ENCODE peak calls at places on chromosomes 11 and 22, in eight cellular contexts. Q is adipocyte, G is ovary, C is body of pancreas, A is neural progenitor cell, H is psoas muscle, W is sigmoid colon, M is heart left ventricle. U is an unnamed sample.

GRCh38 chr11:132114743-132115142 is 744.3 kb downstream of the NTM start:
- DNase-seq in Q (no peak), G (no peak), C (no peak), A (no peak), H (no peak), W (no peak), M (no peak), U (no peak)

GRCh38 chr11:119108151-119108856 is 1.2 kb downstream of the C2CD2L start:
- DNase-seq in Q (peak; percentile 36), G (no peak), C (peak; percentile 55), A (peak; percentile 54), H (no peak), W (no peak), M (no peak), U (peak; percentile 66)

GRCh38 chr11:69463892-69464620 is 17.4 kb upstream of the LINC01488 start:
- DNase-seq in Q (no peak), G (no peak), C (no peak), A (no peak), H (peak; percentile 32), W (no peak), M (no peak), U (no peak)

GRCh38 chr22:24599514-24599913 is 3.5 kb upstream of the GGT1 start:
- DNase-seq in Q (no peak), G (no peak), C (no peak), A (no peak), H (peak; percentile 20), W (peak; percentile 57), M (no peak), U (no peak)

GRCh38 chr11:2734181-2735052 is 34.6 kb upstream of the KCNQ1OT1 start:
- DNase-seq in Q (no peak), G (no peak), C (no peak), A (no peak), H (peak; percentile 49), W (no peak), M (no peak), U (no peak)

GRCh38 chr11:117427356-117427874 is 99.8 kb downstream of the CEP164 start:
- DNase-seq in Q (no peak), G (no peak), C (no peak), A (no peak), H (peak; percentile 34), W (peak; percentile 56), M (no peak), U (no peak)

GRCh38 chr11:110023711-110024110 is 69.5 kb upstream of the ZC3H12C start:
- DNase-seq in Q (no peak), G (no peak), C (no peak), A (no peak), H (no peak), W (no peak), M (no peak), U (no peak)

GRCh38 chr11:121521145-121522042 is 68.6 kb upstream of the SORL1-AS1 start:
- DNase-seq in Q (no peak), G (no peak), C (no peak), A (no peak), H (no peak), W (no peak), M (no peak), U (no peak)

GRCh38 chr22:19854778-19855503 is at the start of the genes GNB1L and RTL10:
- DNase-seq in Q (peak; percentile 100), G (peak; percentile 99), C (peak; percentile 98), A (peak; percentile 100), H (peak; percentile 99), W (peak; percentile 98), M (peak; percentile 97), U (peak; percentile 97)

GRCh38 chr22:31272522-31273446 is 19.5 kb downstream of the PIK3IP1 start:
- DNase-seq in Q (peak; percentile 86), G (no peak), C (peak; percentile 60), A (peak; percentile 89), H (no peak), W (peak; percentile 74), M (peak; percentile 44), U (peak; percentile 45)

DNA sequence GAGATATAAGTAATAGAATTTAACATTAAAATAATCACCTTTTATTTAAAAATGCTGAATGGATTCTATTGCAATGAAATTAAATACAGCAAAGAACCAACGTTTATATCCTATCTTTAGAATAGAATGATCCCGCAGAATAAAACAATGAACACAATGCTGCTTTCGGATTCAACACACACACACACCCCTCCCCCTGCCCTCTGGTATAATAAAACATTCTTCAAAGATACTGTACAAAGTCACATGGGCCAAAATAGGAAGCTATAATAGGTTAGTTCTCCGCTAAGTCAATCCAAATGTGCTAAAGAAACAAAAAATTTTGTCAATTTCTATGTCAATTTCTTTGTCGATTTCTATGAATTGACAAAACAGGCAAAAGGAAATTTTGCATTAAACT is 47.1 kb downstream of the TMEM123 start:
- DNase-seq in Q (no peak), G (no peak), C (no peak), A (no peak), H (no peak), W (no peak), M (no peak), U (no peak)
- H3K4me1 ChIP-seq in Q (peaks cover 4% of the 10 kb centered on the region), G (peaks cover 9% of the 10 kb centered on the region), C (no peaks in the 10 kb centered on the region), A (no peaks in the 10 kb centered on the region), H (no peaks in the 10 kb centered on the region), W (no peaks in the 10 kb centered on the region), M (peaks cover 3% of the 10 kb centered on the region), U (peaks cover 6% of the 10 kb centered on the region)

GRCh38 chr11:111945198-111945597 is 8.1 kb downstream of the DIXDC1 start:
- DNase-seq in Q (no peak), G (no peak), C (no peak), A (no peak), H (no peak), W (no peak), M (no peak), U (no peak)

GRCh38 chr11:111944651-111945051 is 7.5 kb downstream of the DIXDC1 start:
- DNase-seq in Q (peak; percentile 79), G (no peak), C (no peak), A (no peak), H (no peak), W (no peak), M (no peak), U (no peak)

GRCh38 chr11:111941963-111942362 is 4.8 kb downstream of the DIXDC1 start:
- DNase-seq in Q (no peak), G (no peak), C (no peak), A (no peak), H (peak; percentile 80), W (no peak), M (peak; percentile 62), U (peak; percentile 34)

GRCh38 chr11:111942826-111943225 is 5.7 kb downstream of the DIXDC1 start:
- DNase-seq in Q (no peak), G (no peak), C (no peak), A (no peak), H (no peak), W (no peak), M (no peak), U (no peak)

GRCh38 chr11:111944139-111944538 is 7.0 kb downstream of the DIXDC1 start:
- DNase-seq in Q (peak; percentile 88), G (no peak), C (no peak), A (no peak), H (no peak), W (no peak), M (no peak), U (no peak)
- H3K4me1 ChIP-seq in Q (peaks cover 46% of the 10 kb centered on the region), G (peaks cover 3% of the 10 kb centered on the region), C (no peaks in the 10 kb centered on the region), A (peaks cover 12% of the 10 kb centered on the region), H (peaks cover 36% of the 10 kb centered on the region), W (no peaks in the 10 kb centered on the region), M (peaks cover 30% of the 10 kb centered on the region), U (peaks cover 2% of the 10 kb centered on the region)

DNA sequence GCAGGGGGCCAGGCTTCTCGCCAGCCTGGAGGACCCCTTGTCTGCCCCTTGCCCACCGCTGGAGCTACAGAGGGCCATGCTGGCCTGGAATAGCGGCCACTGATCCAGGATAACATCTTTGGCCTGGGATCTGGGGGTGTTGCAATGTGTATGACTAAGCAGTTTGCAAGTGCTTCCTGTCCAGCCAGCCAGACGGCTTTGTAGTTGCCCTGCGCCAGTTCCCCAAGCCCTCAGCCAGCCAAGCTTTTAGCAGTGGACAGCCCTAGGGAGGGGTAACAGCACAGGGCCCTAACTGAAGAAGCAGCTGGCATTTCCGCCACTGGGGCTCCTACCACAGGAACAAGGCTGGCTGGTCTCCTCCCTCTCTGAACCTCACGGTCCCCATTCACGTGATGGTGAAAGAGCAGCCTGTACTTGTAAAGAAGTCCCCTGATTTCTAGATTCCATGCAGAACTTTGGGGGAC is 32.1 kb downstream of the UQCR10 start:
- DNase-seq in Q (peak; percentile 91), G (peak; percentile 79), C (peak; percentile 94), A (no peak), H (peak; percentile 97), W (peak; percentile 94), M (peak; percentile 88), U (peak; percentile 45)
- H3K4me1 ChIP-seq in Q (peaks cover 35% of the 10 kb centered on the region), G (no peaks in the 10 kb centered on the region), C (peaks cover 48% of the 10 kb centered on the region), A (peaks cover 6% of the 10 kb centered on the region), H (peaks cover 55% of the 10 kb centered on the region), W (no peaks in the 10 kb centered on the region), M (peaks cover 54% of the 10 kb centered on the region), U (peaks cover 18% of the 10 kb centered on the region)

DNA sequence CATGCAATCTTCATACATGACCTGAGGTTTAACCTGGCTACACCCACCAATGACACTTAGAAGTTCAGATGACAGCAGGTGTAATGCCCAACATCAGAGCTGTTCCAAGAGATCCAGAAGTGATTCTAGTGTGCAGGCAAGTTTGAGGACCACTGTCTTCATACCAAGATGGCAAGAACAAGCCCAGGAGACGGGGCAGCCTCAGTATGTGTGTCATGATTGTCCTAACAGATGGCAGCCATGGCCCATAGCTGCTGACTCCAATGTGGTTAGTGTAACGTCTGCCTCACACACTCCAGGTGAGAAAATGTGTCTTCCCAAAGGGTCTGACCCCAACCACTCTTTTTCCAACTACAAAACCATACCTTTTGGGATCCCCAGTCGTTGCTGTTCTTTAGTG is 97.3 kb downstream of the ETS1 start:
- DNase-seq in Q (no peak), G (no peak), C (no peak), A (no peak), H (no peak), W (no peak), M (no peak), U (no peak)
- H3K4me1 ChIP-seq in Q (peaks cover 74% of the 10 kb centered on the region), G (peaks cover 9% of the 10 kb centered on the region), C (peaks cover 13% of the 10 kb centered on the region), A (no peaks in the 10 kb centered on the region), H (peaks cover 45% of the 10 kb centered on the region), W (no peaks in the 10 kb centered on the region), M (peaks cover 91% of the 10 kb centered on the region), U (no peaks in the 10 kb centered on the region)

GRCh38 chr22:29308791-29309262 is 2.4 kb downstream of the GAS2L1 start:
- DNase-seq in Q (peak; percentile 18), G (no peak), C (no peak), A (no peak), H (no peak), W (peak; percentile 69), M (no peak), U (no peak)

GRCh38 chr22:29310065-29310862 is 3.8 kb downstream of the GAS2L1 start:
- DNase-seq in Q (no peak), G (no peak), C (no peak), A (no peak), H (no peak), W (peak; percentile 79), M (no peak), U (no peak)

GRCh38 chr22:29308148-29308790 is 1.8 kb downstream of the GAS2L1 start:
- DNase-seq in Q (no peak), G (no peak), C (no peak), A (no peak), H (peak; percentile 79), W (peak; percentile 71), M (no peak), U (no peak)

GRCh38 chr22:29310863-29311339 is 4.5 kb downstream of the GAS2L1 start:
- DNase-seq in Q (peak; percentile 99), G (peak; percentile 98), C (peak; percentile 97), A (peak; percentile 83), H (peak; percentile 97), W (peak; percentile 98), M (peak; percentile 97), U (peak; percentile 93)

GRCh38 chr22:29309332-29310064 is 3.0 kb downstream of the GAS2L1 start:
- DNase-seq in Q (peak; percentile 9), G (no peak), C (peak; percentile 77), A (no peak), H (no peak), W (peak; percentile 71), M (peak; percentile 75), U (no peak)
- H3K4me1 ChIP-seq in Q (peaks cover 34% of the 10 kb centered on the region), G (peaks cover 20% of the 10 kb centered on the region), C (peaks cover 71% of the 10 kb centered on the region), A (peaks cover 19% of the 10 kb centered on the region), H (peaks cover 34% of the 10 kb centered on the region), W (no peaks in the 10 kb centered on the region), M (peaks cover 71% of the 10 kb centered on the region), U (peaks cover 26% of the 10 kb centered on the region)